ENCODE peak calls at places on chromosomes 2 and 18, in four cellular contexts. N is kidney epithelial cell; U is CD4-positive, CD25-positive, alpha-beta regulatory T cell; X is AG20443. W is an unnamed sample.

GRCh38 chr2:113058411-113058994 is 495 bp upstream of the IL36RN start:
- DNase-seq in X (no peak), U (no peak), N (no peak), W (no peak)

GRCh38 chr2:10120158-10120937 is 2.2 kb upstream of the RRM2 start:
- DNase-seq in N (peak; percentile 76), U (peak; percentile 87), X (peak; percentile 96), W (peak; percentile 97)

GRCh38 chr2:235405612-235406361 is 88.1 kb upstream of the AGAP1 start:
- DNase-seq in N (no peak), X (no peak), U (no peak), W (no peak)

GRCh38 chr2:217980591-217980990 is 22.2 kb downstream of the TNS1 start:
- DNase-seq in X (no peak), U (no peak), N (no peak), W (no peak)

GRCh38 chr2:45435316-45435715 is 175.8 kb downstream of the SRBD1 start:
- DNase-seq in N (peak; percentile 18), U (no peak), X (peak; percentile 27), W (peak; percentile 44)

GRCh38 chr2:54077088-54077900 is 38.1 kb upstream of the ACYP2 start:
- DNase-seq in X (no peak), N (no peak), U (no peak), W (no peak)

GRCh38 chr2:120879401-120880295 is 144.0 kb downstream of the GLI2 start:
- DNase-seq in N (no peak), X (peak; percentile 65), U (no peak), W (peak; percentile 54)

GRCh38 chr18:59502222-59502898 is 143.3 kb upstream of the LMAN1 start:
- DNase-seq in X (peak; percentile 83), N (peak; percentile 18), U (no peak), W (peak; percentile 73)

GRCh38 chr2:241798081-241798630 is 10.8 kb upstream of the NEU4 start:
- DNase-seq in X (no peak), N (no peak), U (no peak), W (peak; percentile 8)

GRCh38 chr18:39453882-39454281 is 1888.3 kb upstream of the CELF4 start:
- DNase-seq in N (no peak), X (peak; percentile 19), U (no peak), W (peak; percentile 37)

GRCh38 chr2:125867908-125868307 is 788.0 kb upstream of the GYPC start:
- DNase-seq in N (no peak), U (no peak), X (no peak), W (no peak)

GRCh38 chr18:3328522-3328921 is 66.6 kb downstream of the MYL12B start:
- DNase-seq in N (no peak), X (no peak), U (no peak), W (no peak)

GRCh38 chr18:54127759-54128378 is 96.6 kb downstream of the MBD2 start:
- DNase-seq in U (no peak), N (no peak), X (peak; percentile 70), W (peak; percentile 71)

GRCh38 chr2:202510911-202511310 is 123.9 kb upstream of the FAM117B start:
- DNase-seq in X (peak; percentile 20), N (no peak), U (no peak), W (peak; percentile 42)

GRCh38 chr2:237600205-237600846 is 9.8 kb upstream of the RAB17 start:
- DNase-seq in X (peak; percentile 83), N (no peak), U (no peak), W (peak; percentile 88)

GRCh38 chr18:7755753-7756475 is 188.8 kb downstream of the PTPRM start:
- DNase-seq in U (no peak), X (no peak), N (no peak), W (no peak)

GRCh38 chr18:41077076-41077475 is 878.0 kb upstream of the PIK3C3 start:
- DNase-seq in X (no peak), U (no peak), N (no peak), W (no peak)

GRCh38 chr2:64846175-64846574 is 143.0 kb upstream of the SLC1A4 start:
- DNase-seq in X (no peak), U (no peak), N (no peak), W (no peak)

W was measured in GM03348.